ENCODE peak calls at places on chromosomes 2 and 18, in four cellular contexts. E is breast epithelium, N is uterus, C is left lung. W is an unnamed sample.

GRCh38 chr2:120391905-120392665 is 46.1 kb downstream of the INHBB start:
- DNase-seq in N (no peak), E (no peak), C (peak), W (peak)

GRCh38 chr18:56815926-56816325 is 164.8 kb downstream of the WDR7 start:
- DNase-seq in N (no peak), C (no peak), E (no peak), W (no peak)

GRCh38 chr2:105598853-105599252 is 145.9 kb upstream of the NCK2 start:
- DNase-seq in N (no peak), E (no peak), C (no peak), W (no peak)

GRCh38 chr2:118269408-118270051 is 181.3 kb downstream of the INSIG2 start:
- DNase-seq in E (no peak), N (no peak), C (no peak), W (no peak)

GRCh38 chr18:77207540-77207939 is 42.1 kb upstream of the GALR1 start:
- DNase-seq in C (peak), N (peak), E (peak), W (peak)

GRCh38 chr18:58263055-58263732 is 219.2 kb downstream of the NEDD4L start:
- DNase-seq in E (peak), N (no peak), C (no peak), W (no peak)

GRCh38 chr2:105744909-105745853 is at the start of gene NCK2:
- DNase-seq in E (no peak), C (peak), N (no peak), W (peak)

GRCh38 chr18:25279133-25279532 is 72.8 kb downstream of the ZNF521 start:
- DNase-seq in C (no peak), N (no peak), E (no peak), W (no peak)

GRCh38 chr18:331231-331771 is 63.5 kb upstream of the THOC1 start:
- DNase-seq in N (peak), E (no peak), C (peak), W (no peak)

GRCh38 chr2:61898810-61899209 is 6.7 kb upstream of the COMMD1 start:
- DNase-seq in C (no peak), E (no peak), N (no peak), W (no peak)

GRCh38 chr2:42141687-42142475 is 27.3 kb upstream of the EML4 start:
- DNase-seq in N (peak), C (peak), E (no peak), W (peak)

GRCh38 chr2:176758426-176758825 is 454.2 kb upstream of the HNRNPA3 start:
- DNase-seq in C (no peak), E (no peak), N (no peak), W (no peak)

GRCh38 chr18:6478111-6478510 is 63.4 kb upstream of the L3MBTL4 start:
- DNase-seq in E (no peak), N (no peak), C (no peak), W (no peak)

GRCh38 chr2:222548997-222549396 is 106.9 kb downstream of the FARSB start:
- DNase-seq in E (no peak), C (no peak), N (no peak), W (no peak)

GRCh38 chr2:212249451-212249850 is 289.2 kb downstream of the ERBB4 start:
- DNase-seq in E (no peak), N (no peak), C (no peak), W (no peak)

GRCh38 chr2:56534321-56534720 is 350.5 kb downstream of the CCDC85A start:
- DNase-seq in C (no peak), E (no peak), N (no peak), W (no peak)

GRCh38 chr2:214960677-214961076 is 151.2 kb upstream of the BARD1 start:
- DNase-seq in N (no peak), C (no peak), E (no peak), W (no peak)

GRCh38 chr2:195445639-195446038 is 211.4 kb upstream of the SLC39A10 start:
- DNase-seq in C (no peak), E (no peak), N (no peak), W (no peak)

GRCh38 chr2:165777522-165778186 is 16.4 kb downstream of the GALNT3 start:
- DNase-seq in C (no peak), E (no peak), N (no peak), W (no peak)

GRCh38 chr2:26646986-26647672 is 6.0 kb upstream of the CIB4 start:
- DNase-seq in C (no peak), N (no peak), E (no peak), W (no peak)

GRCh38 chr2:86584164-86584913 is 21.1 kb upstream of the CHMP3 start:
- DNase-seq in C (no peak), E (no peak), N (no peak), W (no peak)

GRCh38 chr2:126635281-126635680 is 20.7 kb upstream of the GYPC start:
- DNase-seq in C (no peak), E (no peak), N (peak), W (no peak)

GRCh38 chr2:150474326-150475074 is 13.0 kb downstream of the RND3 start:
- DNase-seq in C (no peak), N (no peak), E (no peak), W (no peak)

GRCh38 chr18:65919018-65919417 is 168.2 kb downstream of the CDH7 start:
- DNase-seq in C (no peak), E (no peak), N (no peak), W (no peak)

DNA sequence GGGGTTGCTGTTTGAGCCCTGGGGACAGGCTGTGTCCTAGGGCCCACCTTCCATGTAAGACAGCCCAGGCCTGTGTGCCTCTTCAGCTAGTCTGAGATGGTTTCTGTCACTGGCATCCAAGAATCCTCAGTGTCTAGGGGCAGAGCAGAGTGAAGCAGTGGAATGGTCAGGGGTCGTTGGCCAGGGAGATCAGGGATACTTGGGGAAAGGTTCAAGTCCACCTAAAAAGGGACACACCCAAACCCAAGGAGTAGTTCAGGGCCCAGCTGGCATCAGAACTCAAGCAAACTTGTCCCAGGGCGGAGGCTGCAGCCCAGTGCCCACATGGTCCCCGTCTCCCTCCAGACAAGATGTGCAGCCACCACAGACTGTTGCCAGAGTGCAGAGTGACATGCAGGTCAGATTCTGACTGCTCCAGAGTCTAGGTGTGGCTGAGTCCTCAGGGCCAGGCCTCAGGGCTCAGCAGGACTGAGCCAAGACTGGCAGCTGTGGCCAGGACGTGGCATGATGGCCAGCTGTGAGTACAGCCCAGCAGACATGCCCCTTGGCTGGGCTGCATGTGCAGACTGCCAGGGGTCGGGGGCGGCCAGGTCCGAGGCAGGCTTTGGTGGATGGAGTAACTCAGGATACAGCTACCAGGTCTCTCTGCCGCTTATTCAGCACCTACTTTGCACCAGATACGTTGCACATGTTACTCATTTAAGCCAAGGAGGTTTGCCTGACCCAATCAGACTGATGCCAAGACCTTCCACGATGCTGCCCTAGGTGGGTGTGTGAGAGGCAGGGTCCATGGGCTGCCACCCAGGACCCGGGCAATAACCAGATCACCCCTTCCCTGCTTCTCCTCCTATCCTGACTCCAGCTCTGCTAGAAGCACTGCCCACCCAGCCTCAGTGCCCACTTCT is 146.6 kb downstream of the SMAD7 start:
- DNase-seq in C (peak), E (no peak), N (peak), W (peak)
- H3K27ac ChIP-seq in C (no peak), E (no peak), N (no peak), W (no peak)

GRCh38 chr2:160428425-160428763 is 65.2 kb downstream of the RBMS1 start:
- DNase-seq in C (no peak), N (no peak), E (no peak), W (no peak)
- H3K4me3 ChIP-seq in C (no peak), N (no peak), E (no peak), W (no peak)

GRCh38 chr2:66490588-66491001 is 55.7 kb downstream of the MEIS1 start:
- DNase-seq in C (no peak), N (no peak), E (no peak), W (no peak)

GRCh38 chr2:66494708-66495107 is 59.8 kb downstream of the MEIS1 start:
- DNase-seq in C (peak), E (peak), N (peak), W (peak)

GRCh38 chr2:66489433-66489832 is 54.5 kb downstream of the MEIS1 start:
- DNase-seq in E (no peak), C (no peak), N (no peak), W (no peak)

DNA sequence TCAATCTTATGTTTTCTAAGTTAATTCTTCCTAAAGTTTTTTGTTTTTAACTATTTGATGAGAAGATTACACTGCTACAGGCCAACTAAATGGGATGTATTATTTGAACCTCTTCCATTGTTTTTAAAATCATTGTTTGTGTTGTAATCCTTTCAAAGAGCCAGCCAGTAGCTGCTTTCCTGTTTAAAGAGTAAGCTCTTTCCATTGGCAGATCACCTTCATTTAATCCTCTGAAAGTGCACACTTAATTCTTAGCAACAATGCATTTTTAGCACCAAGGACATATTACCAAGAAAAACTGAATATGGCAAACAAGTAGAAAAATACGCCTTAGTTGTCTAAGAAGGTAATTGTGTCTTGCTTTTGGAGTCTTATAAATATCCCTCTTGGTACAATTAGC is 54.0 kb downstream of the MEIS1 start:
- DNase-seq in C (no peak), N (no peak), E (no peak), W (no peak)
- H3K27ac ChIP-seq in C (no peak), N (no peak), E (no peak), W (no peak)

GRCh38 chr18:69945220-69946114 is 2.2 kb downstream of the CD226 start:
- DNase-seq in E (no peak), C (no peak), N (no peak), W (no peak)
- H3K4me3 ChIP-seq in E (no peak), C (no peak), N (no peak), W (no peak)

DNA sequence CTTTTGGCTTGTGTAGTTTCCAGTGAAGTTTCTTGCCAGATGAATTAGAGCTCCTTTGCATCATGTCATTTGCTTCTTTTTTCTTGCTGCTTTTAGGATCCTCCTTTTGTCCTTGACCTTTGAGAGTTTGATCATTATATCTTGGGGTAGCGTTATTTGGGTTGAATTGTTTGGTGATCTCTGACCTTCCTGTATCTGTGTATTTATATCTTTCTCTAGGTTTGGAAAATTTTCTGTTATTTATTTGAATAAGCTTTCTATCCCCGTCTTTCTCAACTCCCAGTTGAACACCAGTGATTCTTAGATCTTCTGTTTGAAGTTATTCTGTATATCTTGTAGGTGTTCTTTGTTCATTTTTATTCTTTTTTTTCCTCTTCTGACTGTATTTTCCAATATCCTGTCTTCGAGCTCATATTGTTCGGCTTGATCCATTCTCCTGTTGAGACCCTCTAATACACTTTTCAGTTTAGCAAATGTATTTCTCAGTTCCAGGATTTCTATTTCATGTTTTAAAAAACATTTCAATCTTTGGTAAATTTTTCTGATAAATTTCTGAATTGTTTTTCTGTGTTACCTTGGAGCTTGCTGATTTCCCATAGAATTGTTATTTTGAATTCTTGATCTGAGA is 20.8 kb downstream of the GALNT1 start:
- DNase-seq in C (no peak), E (no peak), N (no peak), W (no peak)
- H3K27ac ChIP-seq in C (no peak), E (no peak), N (no peak), W (no peak)